ENCODE peak calls at places on chromosomes 7 and 10, in four cellular contexts. J, Q, E and Y are unnamed samples.

GRCh38 chr7:1276626-1277175 is 44.0 kb downstream of the UNCX start:
- DNase-seq in J (no peak), Q (no peak), E (no peak), Y (no peak)

GRCh38 chr7:82904871-82905270 is 257.8 kb downstream of the PCLO start:
- DNase-seq in J (no peak), Q (no peak), E (no peak), Y (no peak)

GRCh38 chr10:125201108-125201524 is 40.8 kb upstream of the CTBP2 start:
- DNase-seq in J (peak; percentile 92), Q (peak; percentile 49), E (peak; percentile 61), Y (no peak)

GRCh38 chr7:10128748-10129147 is 844.9 kb upstream of the PHF14 start:
- DNase-seq in J (no peak), Q (peak; percentile 23), E (no peak), Y (no peak)

GRCh38 chr7:157150825-157151412 is 12.2 kb downstream of the UBE3C start:
- DNase-seq in J (no peak), Q (peak; percentile 71), E (peak; percentile 41), Y (no peak)

GRCh38 chr10:103661951-103662405 is 168.5 kb downstream of the NEURL1 start:
- DNase-seq in J (no peak), Q (no peak), E (no peak), Y (no peak)

GRCh38 chr10:103888113-103888841 is 29.7 kb downstream of the STN1 start:
- DNase-seq in J (peak; percentile 79), Q (peak; percentile 88), E (peak; percentile 91), Y (peak; percentile 53)

GRCh38 chr10:88060762-88061161 is 197.3 kb downstream of the PTEN start:
- DNase-seq in J (no peak), Q (no peak), E (no peak), Y (no peak)

GRCh38 chr7:137886706-137887105 is 39.9 kb upstream of the DGKI start:
- DNase-seq in J (no peak), Q (no peak), E (peak; percentile 55), Y (no peak)

GRCh38 chr7:26151953-26152781 is at the start of gene NFE2L3:
- DNase-seq in J (peak; percentile 65), Q (peak; percentile 89), E (peak; percentile 63), Y (peak; percentile 92)

GRCh38 chr7:104775581-104775980 is 238.4 kb upstream of the KMT2E start:
- DNase-seq in J (no peak), Q (no peak), E (no peak), Y (no peak)

GRCh38 chr7:120460928-120461327 is 188.0 kb downstream of the KCND2 start:
- DNase-seq in J (no peak), Q (no peak), E (no peak), Y (no peak)

GRCh38 chr7:80721880-80722595 is 83.6 kb downstream of the CD36 start:
- DNase-seq in J (peak; percentile 76), Q (peak; percentile 50), E (peak; percentile 92), Y (no peak)

GRCh38 chr7:55303220-55303619 is 61.9 kb upstream of the LANCL2 start:
- DNase-seq in J (no peak), Q (no peak), E (no peak), Y (no peak)

GRCh38 chr10:73931767-73932624 is 21.1 kb downstream of the PLAU start:
- DNase-seq in J (peak; percentile 100), Q (peak; percentile 70), E (no peak), Y (peak; percentile 33)

GRCh38 chr7:84792232-84792882 is 394.5 kb downstream of the SEMA3D start:
- DNase-seq in J (no peak), Q (no peak), E (no peak), Y (no peak)

GRCh38 chr10:96618648-96619047 is 31.8 kb upstream of the TM9SF3 start:
- DNase-seq in J (no peak), Q (no peak), E (no peak), Y (no peak)

GRCh38 chr7:76220185-76221057 is 18.7 kb downstream of the SRRM3 start:
- DNase-seq in J (peak; percentile 24), Q (peak; percentile 71), E (peak; percentile 30), Y (no peak)

GRCh38 chr7:140435252-140435895 is 31.5 kb downstream of the RAB19 start:
- DNase-seq in J (no peak), Q (no peak), E (no peak), Y (no peak)

GRCh38 chr7:128920913-128921582 is 10.5 kb upstream of the KCP start:
- DNase-seq in J (no peak), Q (no peak), E (no peak), Y (no peak)

GRCh38 chr7:101612885-101613490 is 16.1 kb downstream of the MYL10 start:
- DNase-seq in J (no peak), Q (no peak), E (no peak), Y (no peak)

GRCh38 chr10:132697568-132698200 is 88.3 kb downstream of the NKX6-2 start:
- DNase-seq in J (no peak), Q (no peak), E (peak; percentile 6), Y (no peak)

GRCh38 chr7:40412323-40412722 is 277.5 kb downstream of the SUGCT start:
- DNase-seq in J (no peak), Q (no peak), E (no peak), Y (no peak)

GRCh38 chr7:91883676-91884362 is 3.3 kb upstream of the MTERF1 start:
- DNase-seq in J (peak; percentile 21), Q (no peak), E (no peak), Y (no peak)

GRCh38 chr10:71264345-71265200 is 52.2 kb downstream of the UNC5B start:
- DNase-seq in J (no peak), Q (no peak), E (peak; percentile 19), Y (no peak)

GRCh38 chr7:108094933-108095710 is 35.0 kb downstream of the LAMB4 start:
- DNase-seq in J (peak; percentile 93), Q (peak; percentile 79), E (peak; percentile 91), Y (peak; percentile 8)

GRCh38 chr10:47374611-47375536 is 9.2 kb downstream of the ZNF488 start:
- DNase-seq in J (no peak), Q (no peak), E (peak; percentile 62), Y (no peak)

GRCh38 chr10:75497997-75498797 is 66.8 kb downstream of the LRMDA start:
- DNase-seq in J (no peak), Q (peak; percentile 69), E (peak; percentile 17), Y (no peak)

GRCh38 chr7:151494569-151495284 is 25.0 kb downstream of the RHEB start:
- DNase-seq in J (no peak), Q (no peak), E (no peak), Y (no peak)

GRCh38 chr7:44705434-44705833 is 43.2 kb upstream of the ZMIZ2 start:
- DNase-seq in J (no peak), Q (no peak), E (no peak), Y (no peak)
- H3K4me1 ChIP-seq in J (peaks cover 6% of the 10 kb centered on the region), Q (no peaks in the 10 kb centered on the region), E (no peaks in the 10 kb centered on the region), Y (no peaks in the 10 kb centered on the region)

DNA sequence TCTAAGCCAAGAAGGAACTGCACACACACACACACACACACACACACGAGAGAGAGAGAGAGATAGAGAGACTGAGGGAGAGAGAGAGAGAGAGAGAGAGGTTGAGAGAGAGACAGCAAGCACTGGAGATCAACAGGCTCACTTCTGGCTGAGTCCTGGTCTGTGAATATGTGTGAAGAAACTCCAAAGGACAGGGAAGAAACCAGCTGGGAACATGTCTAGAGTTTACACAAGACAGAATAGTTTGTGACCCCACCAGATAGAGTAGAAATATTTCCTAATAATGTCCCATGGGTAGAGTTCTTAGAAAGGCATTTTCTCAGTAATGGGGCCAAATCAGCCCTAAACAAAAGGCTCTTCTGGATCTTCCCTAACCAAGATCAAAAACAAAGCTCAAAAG is 155.5 kb upstream of the IGFBP3 start:
- DNase-seq in J (no peak), Q (no peak), E (no peak), Y (no peak)
- H2AFZ ChIP-seq in J (peak overlapping the region; percentile 10), Q (no peak overlapping the region), E (no peak overlapping the region), Y (no peak overlapping the region)

GRCh38 chr7:116227678-116228239 is 17.4 kb downstream of the TES start:
- DNase-seq in J (peak; percentile 79), Q (no peak), E (peak; percentile 94), Y (no peak)
- H3K27ac ChIP-seq in J (peak overlapping the region; percentile 57), Q (no peak overlapping the region), E (no peak overlapping the region), Y (no peak overlapping the region)

DNA sequence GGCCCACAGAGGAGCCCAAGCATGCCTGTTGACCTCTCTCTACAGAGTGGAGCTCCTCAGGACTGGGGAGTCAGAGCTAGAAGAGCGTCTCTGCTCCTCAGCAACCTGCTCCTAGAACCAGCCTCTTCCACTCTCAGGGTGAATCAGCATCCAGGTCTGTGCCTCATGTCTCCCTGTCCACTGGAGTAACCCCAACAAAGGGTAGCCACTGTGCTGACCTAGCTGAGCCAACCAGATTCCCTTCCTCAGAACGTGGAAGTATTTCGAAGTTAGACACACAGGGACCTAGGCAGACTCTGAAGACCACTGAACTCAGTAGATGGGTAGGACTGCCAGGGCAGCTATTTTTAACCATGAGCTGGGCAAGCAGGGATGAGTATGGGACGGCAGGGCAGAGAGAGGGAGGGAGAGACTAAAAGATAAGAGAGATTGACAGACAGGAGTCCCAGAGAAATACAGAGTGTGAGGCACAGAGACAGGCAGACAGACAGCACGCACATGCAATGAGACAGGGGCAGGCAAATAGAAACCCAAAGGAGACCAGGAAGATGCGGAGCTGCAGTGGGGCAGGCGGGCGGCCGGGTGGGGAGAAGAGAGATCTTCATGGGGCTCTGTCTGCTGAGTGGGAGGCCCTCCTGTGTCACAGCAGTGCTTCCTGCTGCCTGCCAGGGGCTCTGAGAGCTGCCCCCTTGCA is 56.7 kb downstream of the OSBPL3 start:
- DNase-seq in J (no peak), Q (no peak), E (no peak), Y (no peak)
- H3K4me1 ChIP-seq in J (peaks cover 46% of the 10 kb centered on the region), Q (no peaks in the 10 kb centered on the region), E (peaks cover 24% of the 10 kb centered on the region), Y (peaks cover 58% of the 10 kb centered on the region)

GRCh38 chr7:146636033-146636356 is 519.4 kb downstream of the CNTNAP2 start:
- DNase-seq in J (no peak), Q (no peak), E (no peak), Y (no peak)

GRCh38 chr7:146639291-146639690 is 522.7 kb downstream of the CNTNAP2 start:
- DNase-seq in J (no peak), Q (no peak), E (no peak), Y (no peak)

DNA sequence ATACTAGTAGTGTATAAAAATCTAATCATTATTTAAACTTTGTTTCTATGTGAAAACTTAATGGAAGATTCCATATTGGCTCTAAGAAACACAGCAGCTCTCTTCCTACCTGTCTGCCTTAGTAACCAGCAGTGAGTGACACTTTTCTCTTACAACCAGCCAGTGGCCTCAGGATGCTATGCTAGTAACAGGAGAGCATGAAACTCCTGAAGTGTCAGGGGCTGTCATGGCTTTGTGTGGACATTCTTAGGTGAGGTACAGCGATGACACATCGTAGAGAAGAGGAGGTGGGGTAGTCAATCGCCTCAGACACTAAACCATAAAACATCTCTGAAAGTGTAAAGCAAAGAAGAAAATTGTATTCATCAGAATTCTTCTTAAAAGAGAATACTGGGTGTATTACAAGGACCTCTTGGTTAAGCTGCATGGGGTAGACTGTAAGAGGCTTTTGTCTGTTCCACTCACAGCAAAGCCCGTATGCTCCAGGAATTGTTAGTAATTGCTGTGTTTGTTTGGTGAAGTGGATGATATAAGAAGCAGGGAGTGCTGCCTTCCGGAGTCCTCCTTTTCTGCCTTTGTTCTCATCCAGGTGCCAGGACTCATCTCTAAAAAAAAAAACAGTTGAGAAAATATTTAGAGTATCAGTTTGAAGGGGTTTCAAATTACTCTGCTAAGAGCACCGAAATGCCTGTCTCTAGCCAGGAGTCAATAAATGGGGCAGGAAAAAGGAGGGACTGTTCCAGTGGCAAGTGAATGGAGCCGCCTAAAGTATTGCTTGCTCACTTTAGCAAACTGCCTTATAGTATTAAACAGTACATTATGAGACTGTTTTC is 518.8 kb downstream of the CNTNAP2 start:
- DNase-seq in J (no peak), Q (peak; percentile 4), E (no peak), Y (no peak)
- H2AFZ ChIP-seq in J (no peak overlapping the region), Q (no peak overlapping the region), E (no peak overlapping the region), Y (no peak overlapping the region)